ENCODE peak calls at places on chromosomes 5 and 9, in four cellular contexts. P, S, Z and B are unnamed samples. For H3K4me1, the result is how much of the 10 kb centered on the place peaks cover.

GRCh38 chr9:37676411-37676830 is 25.7 kb downstream of the FRMPD1 start:
- DNase-seq in Z (no peak), P (no peak), S (no peak), B (no peak)

GRCh38 chr5:96338624-96339023 is 94.4 kb downstream of the PCSK1 start:
- DNase-seq in S (peak), P (no peak), Z (no peak), B (peak)

GRCh38 chr5:36881807-36882206 is 5.2 kb downstream of the NIPBL start:
- DNase-seq in Z (no peak), S (no peak), P (no peak), B (no peak)

GRCh38 chr9:21817176-21817575 is 14.7 kb downstream of the MTAP start:
- DNase-seq in Z (peak), S (no peak), P (no peak), B (no peak)

GRCh38 chr5:89628876-89629635 is 746.1 kb upstream of the MEF2C start:
- DNase-seq in Z (peak), P (no peak), S (no peak), B (no peak)

GRCh38 chr9:120841930-120842684 is 615 bp downstream of the PSMD5 start:
- DNase-seq in Z (peak), P (no peak), S (no peak), B (no peak)

GRCh38 chr9:37464426-37465248 is 613 bp downstream of the ZBTB5 start:
- DNase-seq in Z (peak), P (no peak), S (no peak), B (peak)

GRCh38 chr5:133508314-133508713 is 104.0 kb downstream of the FSTL4 start:
- DNase-seq in Z (no peak), P (no peak), S (no peak), B (no peak)

GRCh38 chr5:81854915-81855314 is 104.0 kb upstream of the SSBP2 start:
- DNase-seq in S (no peak), Z (no peak), P (no peak), B (no peak)

GRCh38 chr5:96758621-96759020 is 49.1 kb downstream of the ERAP1 start:
- DNase-seq in Z (peak), S (no peak), P (no peak), B (no peak)

GRCh38 chr9:24590432-24590831 is 44.7 kb upstream of the IZUMO3 start:
- DNase-seq in S (no peak), Z (no peak), P (peak), B (no peak)

GRCh38 chr9:121604242-121604641 is 47.2 kb upstream of the DAB2IP start:
- DNase-seq in Z (peak), P (no peak), S (no peak), B (no peak)

GRCh38 chr5:73693573-73694061 is 67.6 kb downstream of the ARHGEF28 start:
- DNase-seq in S (peak), P (no peak), Z (peak), B (peak)

GRCh38 chr5:141605523-141606277 is 13.1 kb downstream of the DIAPH1 start:
- DNase-seq in S (no peak), Z (no peak), P (no peak), B (no peak)

GRCh38 chr9:107363511-107364182 is 80.6 kb downstream of the RAD23B start:
- DNase-seq in P (peak), S (no peak), Z (no peak), B (no peak)

GRCh38 chr5:135862744-135863143 is 28.3 kb downstream of the SLC25A48 start:
- DNase-seq in P (no peak), S (no peak), Z (no peak), B (no peak)

GRCh38 chr9:33289936-33290246 is 425 bp upstream of the NFX1 start:
- DNase-seq in P (no peak), Z (no peak), S (no peak), B (no peak)

GRCh38 chr9:2765250-2765880 is 48.1 kb downstream of the KCNV2 start:
- DNase-seq in Z (no peak), P (no peak), S (no peak), B (no peak)

GRCh38 chr5:127092690-127093089 is 19.4 kb upstream of the C5orf63 start:
- DNase-seq in P (no peak), Z (peak), S (no peak), B (no peak)

GRCh38 chr5:2724031-2724581 is 27.4 kb downstream of the IRX2 start:
- DNase-seq in S (no peak), Z (no peak), P (no peak), B (no peak)

GRCh38 chr5:6291961-6292360 is 86.4 kb downstream of the MED10 start:
- DNase-seq in S (no peak), P (no peak), Z (no peak), B (no peak)

GRCh38 chr5:126745259-126745992 is 31.5 kb upstream of the LMNB1 start:
- DNase-seq in S (no peak), Z (no peak), P (no peak), B (no peak)

GRCh38 chr9:28206280-28206679 is 633.0 kb upstream of the C9orf72 start:
- DNase-seq in Z (no peak), S (no peak), P (no peak), B (no peak)

GRCh38 chr5:57034517-57034916 is 82.6 kb upstream of the MIER3 start:
- DNase-seq in Z (no peak), P (no peak), S (no peak), B (no peak)

GRCh38 chr5:143402464-143403356 is 776 bp downstream of the NR3C1 start:
- DNase-seq in P (no peak), S (peak), Z (no peak), B (peak)

GRCh38 chr5:97019435-97020117 is 83.7 kb downstream of the LNPEP start:
- DNase-seq in Z (peak), P (no peak), S (no peak), B (no peak)

GRCh38 chr5:68226564-68227073 is 11.1 kb downstream of the PIK3R1 start:
- DNase-seq in Z (no peak), S (no peak), P (no peak), B (no peak)

GRCh38 chr5:68225911-68226563 is 10.5 kb downstream of the PIK3R1 start:
- DNase-seq in S (no peak), P (no peak), Z (no peak), B (no peak)

GRCh38 chr5:68224561-68225187 is 9.1 kb downstream of the PIK3R1 start:
- DNase-seq in Z (peak), S (no peak), P (no peak), B (no peak)

GRCh38 chr5:68227532-68228160 is 12.1 kb downstream of the PIK3R1 start:
- DNase-seq in P (no peak), Z (no peak), S (no peak), B (no peak)

DNA sequence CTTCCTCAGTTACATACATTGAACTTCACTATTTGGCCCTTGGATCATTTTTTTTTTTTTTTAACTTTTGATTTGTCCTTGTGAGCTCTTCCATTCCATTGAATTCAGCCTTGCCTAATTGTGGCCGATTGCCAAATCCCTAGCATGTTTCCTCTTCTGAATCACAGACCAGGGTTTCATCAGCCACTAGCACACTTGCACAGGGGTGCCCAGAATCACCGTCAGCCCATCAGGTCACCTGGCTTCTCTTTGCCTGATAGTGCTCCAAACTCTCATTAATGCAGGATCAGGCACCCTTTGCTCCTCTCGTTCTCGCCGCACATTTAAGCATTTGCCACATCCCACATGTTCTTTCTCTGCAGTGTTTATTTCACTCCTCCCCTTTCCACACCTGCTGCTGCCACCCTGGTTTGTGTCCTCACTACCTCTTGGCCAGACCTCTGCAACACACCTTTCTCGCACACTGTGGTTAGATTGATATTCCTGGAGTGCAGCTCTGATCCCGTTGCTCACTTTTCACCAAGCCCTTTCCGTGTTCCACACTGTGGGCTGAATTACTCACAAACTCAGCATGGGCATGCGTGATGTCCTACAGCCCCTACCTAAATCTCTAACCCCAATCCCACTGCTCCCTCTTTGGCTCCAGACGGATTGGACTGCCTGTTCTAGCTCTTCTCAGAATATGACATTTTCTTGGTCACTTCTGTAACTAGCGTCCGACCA is 9.8 kb downstream of the PIK3R1 start:
- DNase-seq in S (no peak), Z (peak), P (peak), B (peak)
- H3K4me1 ChIP-seq in S (under half), Z (under half), P (under half), B (under half)

DNA sequence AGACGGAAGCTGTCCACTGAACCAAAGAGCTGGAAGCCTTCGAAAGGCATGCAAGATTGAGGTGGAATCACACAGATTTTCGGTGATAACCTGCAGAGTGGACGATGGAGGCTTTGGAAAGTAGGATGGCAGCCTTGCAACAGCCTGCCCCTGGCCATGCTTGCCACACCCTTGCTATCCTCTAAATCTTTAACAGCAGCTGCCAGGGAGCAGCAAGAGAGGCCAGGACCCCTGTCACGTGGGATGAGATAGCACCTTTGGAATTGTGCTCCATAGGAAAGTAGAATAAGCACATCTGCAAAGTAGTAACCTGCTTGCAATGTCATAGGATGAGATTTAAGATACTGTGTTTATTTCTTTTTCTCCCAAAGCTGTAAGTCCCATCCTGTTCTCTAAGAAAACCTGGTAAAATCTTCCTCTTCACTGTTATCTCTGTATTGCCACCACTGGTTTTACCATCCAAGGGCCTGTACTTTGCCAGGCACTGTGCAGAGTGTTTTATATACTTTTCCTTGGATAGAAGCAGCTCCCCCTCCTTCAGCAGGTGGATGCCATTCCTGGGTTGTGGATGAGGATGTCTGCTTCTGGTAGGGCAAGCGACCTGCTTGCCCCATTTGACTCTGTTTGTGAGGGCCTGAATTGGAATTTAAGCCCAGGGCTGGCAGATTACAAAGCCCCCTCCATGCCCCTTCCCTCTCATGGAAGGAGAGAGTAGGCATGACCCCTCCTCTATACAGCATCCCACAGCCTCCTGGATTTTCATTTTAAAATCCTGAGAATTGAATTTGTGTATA is 10.1 kb downstream of the TRIO start:
- DNase-seq in S (no peak), Z (no peak), P (no peak), B (no peak)
- H3K27ac ChIP-seq in S (no peak), Z (peak), P (peak), B (no peak)

GRCh38 chr5:39424751-39425524 is at the start of gene DAB2:
- DNase-seq in P (peak), Z (peak), S (peak), B (peak)
- H3K4me3 ChIP-seq in P (peak), Z (peak), S (peak), B (peak)

DNA sequence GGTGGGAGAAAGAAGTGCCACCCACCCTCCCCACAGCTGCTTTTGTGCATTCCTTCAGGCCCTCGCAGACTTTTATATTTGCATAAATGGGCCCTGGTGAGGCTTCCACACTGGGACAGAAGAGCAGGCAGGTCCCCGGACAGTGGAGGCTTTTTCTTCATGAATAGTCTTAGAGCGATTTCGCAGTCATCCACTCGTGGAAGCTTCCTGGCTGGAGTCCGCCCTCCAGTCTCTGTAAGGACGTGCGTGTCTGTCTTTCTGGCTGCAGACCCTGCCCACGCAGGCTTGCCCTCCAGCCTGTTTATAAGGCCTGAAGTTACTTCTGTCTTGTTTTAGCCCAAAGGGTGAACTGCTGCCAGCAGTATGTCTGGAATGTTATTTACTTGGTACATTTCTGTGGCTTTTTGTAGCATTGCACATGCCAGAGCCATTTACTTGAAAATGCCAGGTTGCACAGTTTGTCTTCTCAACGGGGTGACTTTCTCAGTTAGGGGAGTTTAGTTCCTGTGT is 195.7 kb downstream of the AOPEP start:
- DNase-seq in Z (peak), S (peak), P (no peak), B (no peak)
- H3K4me1 ChIP-seq in Z (under half), S (under half), P (half or more), B (under half)

GRCh38 chr9:88724241-88724805 is 189.3 kb downstream of the NXNL2 start:
- DNase-seq in S (no peak), P (no peak), Z (no peak), B (no peak)

GRCh38 chr9:88721528-88722279 is 186.7 kb downstream of the NXNL2 start:
- DNase-seq in P (no peak), Z (no peak), S (no peak), B (no peak)

GRCh38 chr9:88721028-88721427 is 186.1 kb downstream of the NXNL2 start:
- DNase-seq in Z (no peak), P (no peak), S (no peak), B (no peak)

GRCh38 chr9:88723751-88724150 is 188.8 kb downstream of the NXNL2 start:
- DNase-seq in S (no peak), P (no peak), Z (no peak), B (no peak)

DNA sequence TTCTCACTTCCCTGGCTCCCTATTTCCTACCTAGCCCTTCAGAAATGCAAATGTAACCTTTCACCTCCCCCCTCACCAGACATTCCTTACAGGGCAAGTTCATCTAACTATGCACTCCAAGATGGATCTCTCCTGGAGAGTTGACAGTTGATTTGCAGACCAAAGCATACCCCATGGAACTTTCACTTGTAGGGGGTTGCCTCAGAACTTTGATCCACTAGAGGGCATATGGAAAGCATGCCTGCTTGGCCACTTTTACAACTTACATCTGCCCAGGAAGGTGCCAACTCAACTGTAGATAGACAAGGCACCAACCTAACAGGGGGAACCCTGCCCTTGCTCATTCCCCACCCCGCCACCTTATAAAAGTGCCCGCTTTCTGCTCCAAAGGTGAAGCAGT is 187.8 kb downstream of the NXNL2 start:
- DNase-seq in S (no peak), Z (no peak), P (no peak), B (no peak)
- H3K27ac ChIP-seq in S (no peak), Z (no peak), P (no peak), B (no peak)